ENCODE peak calls at places on chromosomes 11 and 22, in seven cellular contexts. Q is HCT116, V is cardiac muscle cell, D is A549, K is IMR-90, W is thoracic aorta, T is pancreas. S is an unnamed sample.

GRCh38 chr22:27930246-27931060 is 11.4 kb upstream of the PITPNB start:
- DNase-seq in Q (no peak), V (no peak), D (no peak), K (peak; percentile 35), W (no peak), T (no peak), S (no peak)

GRCh38 chr22:32389685-32390084 is 22.4 kb downstream of the RTCB start:
- DNase-seq in Q (no peak), V (peak; percentile 23), D (no peak), K (peak; percentile 11), W (no peak), T (no peak), S (no peak)

GRCh38 chr22:41919357-41920224 is 4.7 kb upstream of the SHISA8 start:
- DNase-seq in Q (no peak), V (peak; percentile 75), D (no peak), K (peak; percentile 11), W (no peak), T (peak; percentile 76), S (no peak)

GRCh38 chr11:67504023-67504949 is 877 bp downstream of the PITPNM1 start:
- DNase-seq in Q (no peak), V (peak; percentile 57), D (peak; percentile 32), K (no peak), W (no peak), T (peak; percentile 90), S (no peak)

GRCh38 chr11:44763111-44763820 is 36.5 kb downstream of the TSPAN18 start:
- DNase-seq in Q (no peak), V (peak; percentile 55), D (no peak), K (peak; percentile 49), W (no peak), T (no peak), S (no peak)

GRCh38 chr11:12410006-12410728 is 32.8 kb downstream of the PARVA start:
- DNase-seq in Q (no peak), V (peak; percentile 15), D (peak; percentile 21), K (peak; percentile 51), W (no peak), T (no peak), S (peak; percentile 36)

GRCh38 chr22:26328221-26328620 is 100.8 kb upstream of the ASPHD2 start:
- DNase-seq in Q (no peak), V (no peak), D (no peak), K (no peak), W (no peak), T (no peak), S (no peak)

GRCh38 chr11:57336111-57336666 is 497 bp upstream of the SSRP1 start:
- DNase-seq in Q (no peak), V (no peak), D (no peak), K (no peak), W (no peak), T (no peak), S (no peak)

GRCh38 chr11:119194811-119195210 is 9.5 kb downstream of the NHERF4 start:
- DNase-seq in Q (no peak), V (no peak), D (no peak), K (no peak), W (no peak), T (no peak), S (no peak)

DNA sequence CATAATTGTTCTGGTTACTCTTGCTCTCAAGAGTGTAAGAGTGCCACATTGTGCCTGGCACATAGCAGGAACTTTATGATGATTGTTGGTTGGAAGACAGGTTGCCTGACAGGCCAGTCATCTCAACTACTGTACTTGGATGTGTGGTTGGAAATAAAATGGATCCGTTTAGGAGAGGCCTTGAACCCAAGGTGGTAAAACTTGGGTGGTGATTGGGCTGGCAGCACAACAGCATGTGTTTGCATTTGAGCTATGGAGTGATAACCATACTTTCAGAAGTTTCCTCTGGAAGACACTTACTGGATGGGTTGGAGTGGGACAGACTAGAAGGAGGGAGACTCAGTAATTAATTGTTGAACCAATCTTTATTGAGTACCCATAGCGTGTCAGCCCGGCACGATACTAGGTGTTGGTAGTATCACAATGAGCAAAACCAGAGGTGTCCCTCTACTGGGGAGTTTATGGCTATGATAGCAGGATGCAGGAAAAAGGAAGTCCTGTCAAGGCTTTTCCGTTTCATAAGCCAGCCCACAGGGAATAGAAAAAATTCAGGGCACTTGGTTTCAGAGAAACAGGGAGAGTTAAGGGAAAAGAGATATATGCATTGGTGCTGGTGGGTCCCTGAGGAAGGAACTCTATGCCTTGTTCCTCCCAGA is 3.1 kb upstream of the TMEM109 start:
- DNase-seq in Q (no peak), V (no peak), D (no peak), K (no peak), W (no peak), T (no peak), S (no peak)
- TF ChIP-seq CTCF in Q (no peak), V (no peak), D (no peak), K (no peak), W (no peak), T (no peak), S (no peak)

DNA sequence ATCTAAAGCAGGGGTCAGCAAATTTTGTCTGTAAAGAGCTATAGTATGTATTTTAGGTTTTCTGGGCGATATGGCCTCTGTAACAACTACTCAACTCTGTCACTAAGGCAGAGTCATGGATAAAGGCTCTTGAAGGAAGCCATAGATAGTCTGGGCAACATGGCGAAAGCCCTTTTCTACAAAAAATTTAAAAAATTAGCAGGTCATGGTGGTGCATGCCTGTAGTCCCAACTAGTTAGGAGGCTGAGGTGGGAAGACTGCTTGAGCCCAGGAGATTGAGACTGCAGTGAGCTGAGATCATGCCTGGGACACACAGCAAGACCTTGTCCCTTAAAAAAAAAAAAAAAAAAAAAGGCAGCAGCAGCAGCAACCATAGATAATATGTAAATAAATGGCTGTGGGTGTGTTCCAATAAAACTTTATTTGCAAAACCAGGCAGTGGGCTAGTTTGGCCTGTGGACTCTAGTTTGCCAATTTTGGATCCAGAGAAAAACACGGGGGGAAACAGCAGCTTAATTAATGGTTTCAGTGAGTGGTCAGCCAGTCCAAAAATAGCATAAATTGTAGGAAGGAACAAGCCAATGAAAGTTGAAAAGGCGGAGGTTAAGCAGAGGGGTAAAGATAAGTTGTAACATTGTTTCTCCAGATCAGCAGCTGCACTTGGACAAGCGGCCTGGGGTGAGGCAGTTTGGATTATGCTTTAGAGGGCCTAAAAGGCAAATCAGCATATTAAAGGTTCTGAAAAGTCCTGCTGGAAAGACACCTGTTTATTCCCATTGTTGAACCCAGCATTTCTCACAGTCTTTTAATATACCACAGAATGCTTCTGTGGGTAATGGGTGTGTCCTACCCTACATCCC is 62.6 kb downstream of the KIAA1671 start:
- DNase-seq in Q (no peak), V (peak; percentile 45), D (no peak), K (no peak), W (no peak), T (no peak), S (no peak)
- H3K4me1 ChIP-seq in Q (no peaks in the 10 kb centered on the region), V (peaks cover 41% of the 10 kb centered on the region), D (peaks cover 4% of the 10 kb centered on the region), K (no peaks in the 10 kb centered on the region), W (no peaks in the 10 kb centered on the region), T (no peaks in the 10 kb centered on the region), S (no peaks in the 10 kb centered on the region)

GRCh38 chr11:46134061-46134460 is 12.8 kb upstream of the PHF21A start:
- DNase-seq in Q (no peak), V (no peak), D (no peak), K (no peak), W (no peak), T (no peak), S (no peak)

GRCh38 chr11:46129133-46129532 is 7.9 kb upstream of the PHF21A start:
- DNase-seq in Q (no peak), V (no peak), D (no peak), K (no peak), W (no peak), T (no peak), S (no peak)

GRCh38 chr11:46130286-46130937 is 9.2 kb upstream of the PHF21A start:
- DNase-seq in Q (no peak), V (no peak), D (no peak), K (no peak), W (no peak), T (no peak), S (no peak)

GRCh38 chr11:46133119-46133518 is 11.9 kb upstream of the PHF21A start:
- DNase-seq in Q (no peak), V (no peak), D (no peak), K (no peak), W (no peak), T (no peak), S (no peak)

GRCh38 chr11:46134540-46134939 is 13.3 kb upstream of the PHF21A start:
- DNase-seq in Q (no peak), V (no peak), D (no peak), K (no peak), W (no peak), T (no peak), S (no peak)
- TF ChIP-seq CTCF in Q (no peak), V (no peak), D (no peak), K (no peak), W (no peak), T (no peak), S (no peak)

GRCh38 chr11:3721002-3721401 is 49.8 kb upstream of the CHRNA10 start:
- DNase-seq in Q (no peak), V (no peak), D (no peak), K (no peak), W (no peak), T (no peak), S (no peak)
- H3K4me1 ChIP-seq in Q (no peaks in the 10 kb centered on the region), V (no peaks in the 10 kb centered on the region), D (peaks cover 22% of the 10 kb centered on the region), K (peaks cover 12% of the 10 kb centered on the region), W (no peaks in the 10 kb centered on the region), T (no peaks in the 10 kb centered on the region), S (no peaks in the 10 kb centered on the region)

DNA sequence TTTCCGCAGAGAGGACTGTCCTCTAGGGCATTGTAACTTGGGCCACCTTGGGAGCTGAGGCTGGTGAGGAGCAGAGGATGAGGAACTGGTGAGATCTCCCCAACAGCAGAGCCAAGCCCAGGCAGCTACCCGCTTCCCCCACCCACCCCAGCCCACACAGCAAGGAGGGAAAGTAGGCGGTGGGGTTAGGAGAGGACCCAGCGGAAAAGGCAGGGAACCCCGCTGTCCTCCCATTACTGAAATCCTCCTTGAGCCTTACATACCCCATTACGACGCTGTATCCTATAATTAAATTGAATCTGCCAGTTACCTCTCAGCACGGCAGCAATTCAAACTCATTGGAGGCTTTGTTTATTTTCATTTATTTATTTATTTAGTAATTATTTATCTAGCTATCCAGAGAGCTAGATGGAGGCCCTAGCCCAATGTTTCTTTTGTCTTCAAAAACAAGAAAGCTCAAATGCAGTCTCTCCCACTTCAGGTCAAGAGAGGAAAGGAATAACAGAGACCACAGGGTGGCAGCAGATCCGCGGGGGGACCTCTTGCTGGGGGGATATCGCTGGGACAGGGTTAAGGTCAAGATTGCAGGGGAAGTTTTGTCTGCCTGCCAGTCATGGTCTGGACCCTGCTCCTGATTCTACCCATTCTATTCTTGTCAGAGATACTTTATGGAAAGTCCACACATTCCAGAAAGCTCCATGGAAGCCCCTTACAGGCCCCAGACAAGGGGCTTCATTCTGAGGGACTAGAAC is 218.0 kb downstream of the ST3GAL4 start:
- DNase-seq in Q (no peak), V (peak; percentile 33), D (no peak), K (no peak), W (no peak), T (no peak), S (no peak)
- TF ChIP-seq CTCF in Q (peak; percentile 19), V (no peak), D (peak; percentile 12), K (peak; percentile 29), W (no peak), T (no peak), S (no peak)

DNA sequence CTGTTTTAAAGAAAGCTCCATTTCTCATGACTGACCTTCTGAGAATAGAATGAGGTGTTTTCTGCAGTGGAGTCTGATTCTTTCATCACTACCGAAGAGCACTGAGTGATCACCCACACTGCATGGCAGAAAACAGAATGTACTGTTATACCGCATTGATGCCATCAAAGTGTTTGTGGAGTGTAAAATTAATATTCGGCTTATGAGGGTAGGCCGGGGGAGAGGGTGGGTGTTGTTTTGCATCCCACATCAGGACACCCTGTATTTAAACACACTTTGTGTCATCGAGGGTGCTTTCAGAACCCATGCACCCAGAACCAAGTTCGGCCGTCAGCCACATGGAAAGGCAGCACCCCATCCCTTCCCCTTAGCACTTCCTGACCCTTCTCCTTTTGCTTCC is 41.3 kb upstream of the ETS1 start:
- DNase-seq in Q (no peak), V (no peak), D (no peak), K (no peak), W (no peak), T (no peak), S (no peak)
- H3K4me1 ChIP-seq in Q (no peaks in the 10 kb centered on the region), V (peaks cover 13% of the 10 kb centered on the region), D (peaks cover 11% of the 10 kb centered on the region), K (no peaks in the 10 kb centered on the region), W (peaks cover 15% of the 10 kb centered on the region), T (no peaks in the 10 kb centered on the region), S (peaks cover 23% of the 10 kb centered on the region)